ENCODE peak calls at places on chromosomes 4 and X, in eight cellular contexts. Y, Z, A, U, Q, L, X and B are unnamed samples.

GRCh38 chr4:147355849-147356248 is 125.0 kb upstream of the EDNRA start:
- DNase-seq in L (no peak), Q (no peak), X (no peak), Y (peak; percentile 76), U (no peak), A (peak; percentile 19), Z (no peak), B (no peak)

GRCh38 chr4:122218762-122219161 is 66.6 kb downstream of the BLTP1 start:
- DNase-seq in A (peak; percentile 1), L (no peak), Q (peak; percentile 2), U (no peak), X (no peak), Z (no peak), Y (peak; percentile 40), B (no peak)

GRCh38 chrX:40996886-40997530 is 88.2 kb upstream of the USP9X start:
- DNase-seq in Q (peak; percentile 6), Z (peak; percentile 28), U (peak; percentile 11), L (no peak), Y (peak; percentile 78), A (peak; percentile 78), X (no peak), B (no peak)

GRCh38 chr4:42709392-42710065 is 52.6 kb upstream of the ATP8A1 start:
- DNase-seq in Z (no peak), X (no peak), Q (no peak), U (no peak), L (no peak), Y (no peak), A (no peak), B (no peak)

GRCh38 chr4:6393544-6394475 is 78.6 kb downstream of the PPP2R2C start:
- DNase-seq in A (no peak), Y (no peak), Z (no peak), Q (no peak), L (peak; percentile 55), X (no peak), U (no peak), B (no peak)

GRCh38 chr4:54840992-54841768 is 183.4 kb downstream of the KIT start:
- DNase-seq in Q (peak; percentile 10), X (no peak), U (no peak), Z (no peak), A (peak; percentile 2), L (no peak), Y (peak; percentile 16), B (no peak)

GRCh38 chr4:109847896-109848442 is at the start of gene LRIT3:
- DNase-seq in U (no peak), L (no peak), Z (no peak), X (no peak), Q (no peak), A (no peak), Y (no peak), B (no peak)

GRCh38 chr4:150366487-150366999 is 215.4 kb upstream of the MAB21L2 start:
- DNase-seq in Q (no peak), L (no peak), X (no peak), A (no peak), Y (peak; percentile 60), Z (no peak), U (no peak), B (peak; percentile 34)

GRCh38 chrX:2732076-2732475 is 19.8 kb upstream of the XG start:
- DNase-seq in L (no peak), Q (no peak), Z (no peak), U (no peak), X (no peak), A (no peak), Y (no peak), B (no peak)

GRCh38 chr4:115154826-115155225 is 41.4 kb upstream of the NDST4 start:
- DNase-seq in X (no peak), L (no peak), Q (no peak), U (no peak), Z (no peak), Y (peak; percentile 63), A (no peak), B (no peak)

GRCh38 chr4:69122476-69122875 is 26.2 kb downstream of the UGT2B7 start:
- DNase-seq in A (no peak), Y (no peak), X (no peak), Z (no peak), Q (no peak), U (no peak), L (no peak), B (no peak)

GRCh38 chrX:117973175-117974075 is 143.2 kb downstream of the KLHL13 start:
- DNase-seq in X (no peak), Z (no peak), Y (peak; percentile 23), L (no peak), U (no peak), Q (no peak), A (no peak), B (peak; percentile 55)

GRCh38 chr4:33537527-33537926 is 2706.8 kb downstream of the ARAP2 start:
- DNase-seq in Y (no peak), A (no peak), Z (no peak), U (no peak), Q (no peak), X (no peak), L (no peak), B (no peak)

DNA sequence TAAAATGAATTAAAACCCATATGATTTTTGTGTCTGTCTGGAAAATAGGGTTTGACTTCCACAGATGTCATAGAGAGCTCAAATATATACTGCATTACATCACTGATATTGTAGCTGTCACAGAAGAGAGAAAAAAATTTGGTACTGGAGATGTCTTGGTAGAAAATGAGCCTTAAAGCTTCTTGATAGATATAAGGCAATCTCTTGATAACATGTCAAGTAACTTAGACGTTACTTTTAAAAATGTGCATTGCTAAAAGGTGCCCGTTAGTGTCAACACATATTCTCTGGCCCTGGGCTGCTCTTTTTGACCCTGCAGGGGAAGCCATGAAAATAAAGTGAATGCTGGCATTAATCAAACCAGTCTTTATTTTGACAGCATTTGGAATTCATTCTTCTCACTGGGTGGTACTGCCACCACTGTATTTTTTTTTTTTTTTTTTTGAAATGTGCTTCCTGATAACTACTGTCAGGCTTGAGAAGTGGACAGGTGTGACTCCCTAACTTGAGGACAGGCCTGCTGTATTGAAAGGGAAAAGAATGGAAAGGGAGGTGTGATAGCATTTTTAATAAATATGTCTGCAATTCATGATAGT is 53.0 kb upstream of the RAPGEF2 start:
- DNase-seq in Z (no peak), L (no peak), Y (no peak), U (no peak), Q (no peak), A (no peak), X (no peak), B (no peak)
- TF ChIP-seq CTCF in Z (no peak), L (no peak), Y (no peak), U (no peak), Q (no peak), A (no peak), X (no peak), B (no peak)

GRCh38 chrX:39137363-39137954 is 336.2 kb downstream of the MID1IP1 start:
- DNase-seq in X (no peak), A (no peak), Z (no peak), U (no peak), Y (no peak), L (no peak), Q (no peak), B (no peak)

DNA sequence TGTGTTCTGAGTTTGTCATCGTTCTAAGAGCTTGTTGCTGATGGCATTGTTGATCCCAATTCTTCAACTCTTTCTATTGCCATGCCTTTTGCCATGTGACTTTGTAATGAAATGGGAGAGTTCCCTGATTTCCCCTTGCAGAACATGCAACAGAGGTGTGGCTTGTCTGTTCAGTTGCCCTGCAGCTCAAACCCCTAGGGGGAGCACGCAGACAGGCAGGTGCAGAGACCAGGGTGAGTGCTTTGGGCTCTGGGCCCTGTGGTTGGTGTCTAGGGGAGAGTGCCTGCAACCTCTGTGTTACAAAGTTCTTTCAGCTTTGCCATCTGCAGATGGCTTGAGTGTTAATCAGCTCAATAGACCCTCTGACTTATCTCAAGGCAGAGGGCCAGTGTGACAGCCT is 332.7 kb downstream of the MID1IP1 start:
- DNase-seq in L (no peak), A (peak; percentile 4), U (no peak), Z (no peak), X (no peak), Q (no peak), Y (no peak), B (no peak)
- TF ChIP-seq CTCF in L (no peak), A (no peak), U (no peak), Z (no peak), X (no peak), Q (no peak), Y (no peak), B (no peak)

DNA sequence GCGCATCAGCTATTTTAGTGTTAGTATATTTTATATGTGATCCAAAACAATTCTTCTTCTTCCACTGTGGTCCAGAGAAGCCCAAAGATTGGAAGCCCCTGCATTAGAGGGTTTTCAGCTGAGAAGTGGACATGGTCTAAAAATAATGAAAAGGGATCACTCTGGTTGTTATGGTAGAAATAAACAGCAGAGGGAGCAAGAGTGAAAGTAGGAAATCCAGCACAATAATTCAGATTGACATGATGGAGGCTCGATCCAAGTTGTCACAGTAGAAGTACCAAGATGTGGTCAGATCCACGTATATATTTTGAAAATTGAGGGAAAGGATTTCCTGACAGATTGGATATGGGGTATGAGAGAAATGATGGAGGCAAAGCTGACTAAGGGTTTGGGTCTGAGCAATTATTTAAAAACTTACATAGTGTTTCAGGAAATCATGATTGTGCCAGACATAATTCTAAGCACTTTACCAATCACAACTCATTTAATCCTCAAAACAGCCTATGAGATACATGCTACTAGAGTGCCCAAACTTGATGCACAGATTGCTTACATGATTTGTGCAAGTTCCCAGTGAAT is 17.0 kb upstream of the TMEM144 start:
- DNase-seq in L (no peak), X (no peak), Z (no peak), A (peak; percentile 28), Q (peak; percentile 55), U (no peak), Y (peak; percentile 70), B (no peak)
- TF ChIP-seq CTCF in L (peak; percentile 31), X (peak; percentile 59), Z (peak; percentile 66), A (peak; percentile 48), Q (peak; percentile 61), U (peak; percentile 68), Y (peak; percentile 78), B (peak; percentile 66)

DNA sequence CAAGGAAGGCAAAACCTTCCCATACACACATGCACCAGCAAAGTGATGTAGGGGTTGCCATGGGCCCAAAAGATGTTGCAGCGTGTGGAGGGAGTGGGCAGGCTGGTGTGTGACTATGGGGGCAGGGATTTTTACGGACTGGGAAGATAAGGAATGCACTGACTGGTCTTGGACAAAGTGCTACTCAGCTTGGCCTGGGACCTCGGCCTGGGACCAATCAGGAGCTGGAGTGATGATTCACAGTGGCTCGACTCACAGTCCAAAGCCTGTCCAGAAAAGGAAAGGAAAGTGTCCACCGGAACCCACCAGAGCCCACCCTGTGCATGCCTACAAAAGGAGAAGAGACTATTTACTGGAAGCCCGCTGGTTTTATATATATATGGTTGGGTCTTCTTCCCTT is 567.0 kb upstream of the GNPDA2 start:
- DNase-seq in L (no peak), X (no peak), Q (no peak), Y (no peak), U (no peak), A (no peak), Z (no peak), B (no peak)
- TF ChIP-seq CTCF in L (no peak), X (no peak), Q (no peak), Y (no peak), U (no peak), A (no peak), Z (no peak), B (no peak)